ENCODE peak calls at places on chromosome 1, in five cellular contexts. One of them, this sample, is unnamed.

GRCh38 chr1:11044086-11044848 is 2.8 kb downstream of the MASP2 start:
- DNase-seq in cerebellar cortex: no peak
- DNase-seq in DMS153: no peak
- DNase-seq in stimulated activated CD8-positive, alpha-beta memory T cell treated with anti-CD3 and anti-CD28 coated beads, Interleukin-15, amount 100 ng/mL, for 4 hours: no peak
- DNase-seq in AG09319: no peak
- DNase-seq in this sample: no peak

GRCh38 chr1:49728377-49728776 is 295.4 kb downstream of the AGBL4 start:
- DNase-seq in stimulated activated CD8-positive, alpha-beta memory T cell treated with anti-CD3 and anti-CD28 coated beads, Interleukin-15, amount 100 ng/mL, for 4 hours: no peak
- DNase-seq in AG09319: no peak
- DNase-seq in cerebellar cortex: no peak
- DNase-seq in DMS153: peak
- DNase-seq in this sample: peak

GRCh38 chr1:154808909-154809262 is 61.2 kb downstream of the KCNN3 start:
- DNase-seq in cerebellar cortex: no peak
- DNase-seq in DMS153: no peak
- DNase-seq in stimulated activated CD8-positive, alpha-beta memory T cell treated with anti-CD3 and anti-CD28 coated beads, Interleukin-15, amount 100 ng/mL, for 4 hours: no peak
- DNase-seq in AG09319: no peak
- DNase-seq in this sample: no peak

GRCh38 chr1:58881471-58881994 is 97.7 kb upstream of the JUN start:
- DNase-seq in cerebellar cortex: no peak
- DNase-seq in AG09319: peak
- DNase-seq in stimulated activated CD8-positive, alpha-beta memory T cell treated with anti-CD3 and anti-CD28 coated beads, Interleukin-15, amount 100 ng/mL, for 4 hours: no peak
- DNase-seq in DMS153: no peak
- DNase-seq in this sample: no peak

GRCh38 chr1:59098668-59099067 is 198.2 kb upstream of the FGGY start:
- DNase-seq in DMS153: no peak
- DNase-seq in cerebellar cortex: no peak
- DNase-seq in stimulated activated CD8-positive, alpha-beta memory T cell treated with anti-CD3 and anti-CD28 coated beads, Interleukin-15, amount 100 ng/mL, for 4 hours: no peak
- DNase-seq in AG09319: no peak
- DNase-seq in this sample: no peak

GRCh38 chr1:197904126-197904787 is 1.8 kb downstream of the C1orf53 start:
- DNase-seq in cerebellar cortex: no peak
- DNase-seq in stimulated activated CD8-positive, alpha-beta memory T cell treated with anti-CD3 and anti-CD28 coated beads, Interleukin-15, amount 100 ng/mL, for 4 hours: no peak
- DNase-seq in AG09319: no peak
- DNase-seq in DMS153: no peak
- DNase-seq in this sample: no peak

GRCh38 chr1:6544831-6545230 is 9.5 kb downstream of the NOL9 start:
- DNase-seq in stimulated activated CD8-positive, alpha-beta memory T cell treated with anti-CD3 and anti-CD28 coated beads, Interleukin-15, amount 100 ng/mL, for 4 hours: no peak
- DNase-seq in cerebellar cortex: no peak
- DNase-seq in DMS153: no peak
- DNase-seq in AG09319: no peak
- DNase-seq in this sample: no peak

GRCh38 chr1:11768821-11769220 is 6.8 kb downstream of the C1orf167 start:
- DNase-seq in stimulated activated CD8-positive, alpha-beta memory T cell treated with anti-CD3 and anti-CD28 coated beads, Interleukin-15, amount 100 ng/mL, for 4 hours: no peak
- DNase-seq in DMS153: no peak
- DNase-seq in AG09319: no peak
- DNase-seq in cerebellar cortex: no peak
- DNase-seq in this sample: no peak

GRCh38 chr1:177032434-177032833 is 132.1 kb downstream of the ASTN1 start:
- DNase-seq in cerebellar cortex: no peak
- DNase-seq in stimulated activated CD8-positive, alpha-beta memory T cell treated with anti-CD3 and anti-CD28 coated beads, Interleukin-15, amount 100 ng/mL, for 4 hours: no peak
- DNase-seq in AG09319: no peak
- DNase-seq in DMS153: no peak
- DNase-seq in this sample: no peak

GRCh38 chr1:40708750-40709099 is 17.2 kb downstream of the NFYC start:
- DNase-seq in AG09319: peak
- DNase-seq in DMS153: peak
- DNase-seq in stimulated activated CD8-positive, alpha-beta memory T cell treated with anti-CD3 and anti-CD28 coated beads, Interleukin-15, amount 100 ng/mL, for 4 hours: no peak
- DNase-seq in cerebellar cortex: no peak
- DNase-seq in this sample: peak

GRCh38 chr1:222279591-222279990 is 268.3 kb downstream of the HHIPL2 start:
- DNase-seq in cerebellar cortex: no peak
- DNase-seq in DMS153: no peak
- DNase-seq in stimulated activated CD8-positive, alpha-beta memory T cell treated with anti-CD3 and anti-CD28 coated beads, Interleukin-15, amount 100 ng/mL, for 4 hours: no peak
- DNase-seq in AG09319: no peak
- DNase-seq in this sample: no peak

GRCh38 chr1:15172405-15173259 is 19.1 kb downstream of the TMEM51 start:
- DNase-seq in AG09319: no peak
- DNase-seq in stimulated activated CD8-positive, alpha-beta memory T cell treated with anti-CD3 and anti-CD28 coated beads, Interleukin-15, amount 100 ng/mL, for 4 hours: no peak
- DNase-seq in DMS153: no peak
- DNase-seq in cerebellar cortex: peak
- DNase-seq in this sample: no peak

GRCh38 chr1:224435318-224435763 is 744 bp upstream of the WDR26 start:
- DNase-seq in cerebellar cortex: peak
- DNase-seq in AG09319: no peak
- DNase-seq in stimulated activated CD8-positive, alpha-beta memory T cell treated with anti-CD3 and anti-CD28 coated beads, Interleukin-15, amount 100 ng/mL, for 4 hours: no peak
- DNase-seq in DMS153: no peak
- DNase-seq in this sample: no peak

GRCh38 chr1:114729782-114730181 is 13.2 kb upstream of the NRAS start:
- DNase-seq in stimulated activated CD8-positive, alpha-beta memory T cell treated with anti-CD3 and anti-CD28 coated beads, Interleukin-15, amount 100 ng/mL, for 4 hours: no peak
- DNase-seq in AG09319: no peak
- DNase-seq in DMS153: no peak
- DNase-seq in cerebellar cortex: no peak
- DNase-seq in this sample: no peak

GRCh38 chr1:112449630-112449983 is 53.6 kb downstream of the CTTNBP2NL start:
- DNase-seq in DMS153: no peak
- DNase-seq in AG09319: no peak
- DNase-seq in cerebellar cortex: no peak
- DNase-seq in stimulated activated CD8-positive, alpha-beta memory T cell treated with anti-CD3 and anti-CD28 coated beads, Interleukin-15, amount 100 ng/mL, for 4 hours: no peak
- DNase-seq in this sample: no peak

GRCh38 chr1:204410764-204411450 is 710 bp downstream of the PPP1R15B start:
- DNase-seq in AG09319: no peak
- DNase-seq in cerebellar cortex: peak
- DNase-seq in stimulated activated CD8-positive, alpha-beta memory T cell treated with anti-CD3 and anti-CD28 coated beads, Interleukin-15, amount 100 ng/mL, for 4 hours: no peak
- DNase-seq in DMS153: no peak
- DNase-seq in this sample: peak

This sample was measured in NCI-H2029.